ENCODE peak calls at places on chromosomes 7 and 10, in four cellular contexts. D is DND-41, P is fibroblast of villous mesenchyme, R is IMR-90. Y is an unnamed sample.

GRCh38 chr7:34190299-34190698 is 285.0 kb downstream of the BMPER start:
- DNase-seq in R (no peak), D (no peak), P (no peak), Y (no peak)

GRCh38 chr10:85642421-85643170 is 724.0 kb downstream of the GRID1 start:
- DNase-seq in R (no peak), P (peak), D (no peak), Y (no peak)

GRCh38 chr10:72097448-72098300 is 9.3 kb upstream of the SPOCK2 start:
- DNase-seq in D (no peak), R (peak), P (peak), Y (no peak)

GRCh38 chr10:125707852-125708468 is 11.5 kb upstream of the EDRF1 start:
- DNase-seq in P (peak), R (peak), D (no peak), Y (no peak)

GRCh38 chr7:286278-286677 is 3.7 kb upstream of the FOXL3 start:
- DNase-seq in D (no peak), P (no peak), R (no peak), Y (no peak)

GRCh38 chr7:73715648-73716317 is 3.7 kb downstream of the STX1A start:
- DNase-seq in P (peak), R (peak), D (no peak), Y (peak)

GRCh38 chr7:77455334-77455733 is 39.2 kb upstream of the GSAP start:
- DNase-seq in P (peak), D (no peak), R (peak), Y (no peak)

GRCh38 chr7:52129278-52129677 is 812.7 kb upstream of the COBL start:
- DNase-seq in D (no peak), P (no peak), R (no peak), Y (no peak)

GRCh38 chr7:158757404-158757989 is 52.9 kb upstream of the NCAPG2 start:
- DNase-seq in D (no peak), R (no peak), P (no peak), Y (no peak)

GRCh38 chr7:117829450-117829849 is 43.8 kb downstream of the CTTNBP2 start:
- DNase-seq in P (no peak), R (no peak), D (no peak), Y (no peak)

GRCh38 chr7:124032369-124033092 is at the start of gene TMEM229A:
- DNase-seq in R (peak), P (peak), D (no peak), Y (peak)

GRCh38 chr10:88428442-88428841 is 154.7 kb downstream of the RNLS start:
- DNase-seq in D (no peak), P (peak), R (no peak), Y (no peak)

GRCh38 chr7:77383333-77383740 is 32.8 kb downstream of the GSAP start:
- DNase-seq in P (peak), D (no peak), R (peak), Y (no peak)

GRCh38 chr7:55250313-55250712 is 114.8 kb upstream of the LANCL2 start:
- DNase-seq in R (no peak), P (peak), D (no peak), Y (no peak)

GRCh38 chr7:55069271-55069792 is 50.5 kb downstream of the EGFR start:
- DNase-seq in R (peak), P (no peak), D (no peak), Y (no peak)

GRCh38 chr7:130881799-130882141 is 147.8 kb upstream of the KLF14 start:
- DNase-seq in D (no peak), R (no peak), P (no peak), Y (no peak)

GRCh38 chr10:99276848-99277486 is 41.3 kb upstream of the HPSE2 start:
- DNase-seq in R (peak), D (no peak), P (peak), Y (no peak)

GRCh38 chr7:70193514-70193913 is 595.2 kb downstream of the AUTS2 start:
- DNase-seq in R (peak), P (peak), D (no peak), Y (peak)

GRCh38 chr7:70178787-70179186 is 580.5 kb downstream of the AUTS2 start:
- DNase-seq in P (no peak), D (no peak), R (no peak), Y (no peak)

GRCh38 chr7:33745934-33746333 is 159.4 kb upstream of the BMPER start:
- DNase-seq in D (no peak), P (no peak), R (peak), Y (no peak)

GRCh38 chr10:87702260-87702972 is 42.7 kb downstream of the PAPSS2 start:
- DNase-seq in P (no peak), R (no peak), D (no peak), Y (no peak)

GRCh38 chr7:27466703-27467102 is 196.0 kb downstream of the HIBADH start:
- DNase-seq in D (no peak), P (no peak), R (no peak), Y (no peak)

GRCh38 chr10:26441491-26442214 is 3.5 kb downstream of the APBB1IP start:
- DNase-seq in R (no peak), D (no peak), P (no peak), Y (peak)

GRCh38 chr10:122624546-122624945 is 64.0 kb downstream of the DMBT1 start:
- DNase-seq in D (no peak), P (no peak), R (no peak), Y (no peak)

GRCh38 chr10:107971411-107971810 is 806.9 kb upstream of the SORCS1 start:
- DNase-seq in R (no peak), D (no peak), P (peak), Y (no peak)

GRCh38 chr10:84256510-84257342 is 11.9 kb downstream of the RGR start:
- DNase-seq in R (peak), D (no peak), P (peak), Y (peak)

GRCh38 chr7:74215921-74216320 is 6.1 kb downstream of the LAT2 start:
- DNase-seq in R (no peak), P (no peak), D (no peak), Y (no peak)

DNA sequence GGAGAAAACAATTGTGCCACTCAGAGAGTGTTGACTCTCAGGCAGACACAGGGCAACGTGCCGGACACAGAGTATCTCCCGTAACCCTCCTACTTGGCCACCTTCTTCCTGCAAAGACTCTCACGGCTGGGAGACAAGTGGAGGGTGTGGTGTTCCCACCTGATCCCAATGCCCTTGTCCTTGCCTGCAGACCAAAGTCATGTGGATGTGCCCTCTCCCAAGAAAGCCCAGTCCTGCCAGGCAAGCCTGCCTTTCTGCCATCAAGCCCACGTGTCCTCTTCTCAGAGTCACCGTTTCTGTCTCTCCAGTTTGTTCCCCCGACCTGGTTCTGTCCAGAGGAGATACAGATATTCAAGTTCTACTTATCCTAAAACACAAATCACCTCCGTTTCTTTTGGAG is 723 bp downstream of the PNLIPRP2 start:
- DNase-seq in R (no peak), P (no peak), D (no peak), Y (no peak)
- TF ChIP-seq CTCF in R (no peak), P (no peak), D (no peak), Y (no peak)

DNA sequence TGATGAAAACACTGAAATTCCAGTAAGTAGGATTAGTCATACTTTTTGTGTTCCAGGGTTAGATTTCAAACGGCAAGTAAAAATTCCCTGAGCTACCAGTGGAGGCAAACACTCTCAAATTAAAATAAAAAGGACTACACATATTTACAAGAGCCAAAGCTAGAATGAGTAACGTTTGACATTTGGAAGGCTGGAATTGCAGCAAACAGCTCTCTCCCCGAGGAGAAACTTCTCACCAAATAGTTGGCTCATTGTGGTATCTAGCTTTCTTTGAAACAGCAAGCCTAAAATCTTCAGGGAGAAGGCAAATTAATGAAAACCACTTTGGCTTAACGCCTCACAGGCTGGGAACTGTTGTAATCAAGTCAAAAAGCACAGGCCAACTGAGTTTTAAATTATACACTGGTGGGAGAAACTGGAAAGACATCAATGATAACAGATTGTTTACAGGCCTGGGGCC is 288.3 kb downstream of the SNX13 start:
- DNase-seq in R (peak), D (no peak), P (peak), Y (no peak)
- TF ChIP-seq CTCF in R (peak), D (no peak), P (peak), Y (no peak)

DNA sequence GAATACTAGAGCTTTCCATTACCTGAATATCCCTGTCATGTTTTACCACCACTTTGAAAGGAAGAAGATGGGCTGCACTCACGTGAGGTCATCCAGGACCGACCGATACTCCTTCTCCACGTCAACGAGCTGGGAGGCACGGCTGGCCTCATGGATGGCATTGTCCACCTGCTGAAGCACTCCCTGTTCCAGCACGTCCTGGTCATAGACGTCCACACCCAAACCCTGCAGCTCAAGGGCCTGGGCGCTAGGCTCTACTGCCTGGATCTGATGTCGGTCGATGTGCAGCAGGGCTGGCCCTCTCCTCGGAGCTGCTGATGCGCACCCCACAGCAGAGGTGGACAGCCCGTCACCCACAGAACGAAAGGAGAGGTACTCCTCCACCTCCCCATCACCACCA is 6.5 kb downstream of the ERCC6 start:
- DNase-seq in D (no peak), R (no peak), P (no peak), Y (no peak)
- TF ChIP-seq CTCF in D (no peak), R (no peak), P (no peak), Y (no peak)

GRCh38 chr10:65194131-65194530 is 1672.9 kb downstream of the REEP3 start:
- DNase-seq in D (no peak), P (peak), R (no peak), Y (no peak)
- TF ChIP-seq CTCF in D (no peak), P (no peak), R (no peak), Y (no peak)

Y was measured in activated CD8-positive, alpha-beta T cell treated with anti-CD3 and anti-CD28 coated beads for 36 hours.